ENCODE peak calls at places on chromosomes 13 and 19, in nine cellular contexts. One of them, this sample, is unnamed.

GRCh38 chr13:90447735-90448103 is 899.8 kb upstream of the MIR17HG start:
- DNase-seq in kidney: no peak
- DNase-seq in colonic mucosa: no peak
- DNase-seq in K562: no peak
- DNase-seq in neural progenitor cell: peak; percentile 11
- DNase-seq in fibroblast of lung: peak; percentile 95
- DNase-seq in PC-3: peak; percentile 64
- DNase-seq in endodermal cell: no peak
- DNase-seq in H1: no peak
- DNase-seq in this sample: no peak

GRCh38 chr19:30682576-30683536 is 310.7 kb downstream of the ZNF536 start:
- DNase-seq in fibroblast of lung: peak; percentile 72
- DNase-seq in H1: no peak
- DNase-seq in K562: peak; percentile 82
- DNase-seq in PC-3: peak; percentile 70
- DNase-seq in kidney: peak; percentile 89
- DNase-seq in colonic mucosa: peak; percentile 68
- DNase-seq in neural progenitor cell: peak; percentile 80
- DNase-seq in endodermal cell: peak; percentile 91
- DNase-seq in this sample: peak; percentile 77

GRCh38 chr13:103100795-103101194 is 34.6 kb upstream of the SLC10A2 start:
- DNase-seq in K562: no peak
- DNase-seq in PC-3: no peak
- DNase-seq in endodermal cell: no peak
- DNase-seq in H1: no peak
- DNase-seq in fibroblast of lung: no peak
- DNase-seq in neural progenitor cell: no peak
- DNase-seq in colonic mucosa: no peak
- DNase-seq in kidney: no peak
- DNase-seq in this sample: no peak

GRCh38 chr19:45066921-45067661 is 9.2 kb downstream of the ZNF296 start:
- DNase-seq in PC-3: no peak
- DNase-seq in endodermal cell: peak; percentile 59
- DNase-seq in H1: no peak
- DNase-seq in neural progenitor cell: no peak
- DNase-seq in fibroblast of lung: no peak
- DNase-seq in kidney: no peak
- DNase-seq in K562: no peak
- DNase-seq in colonic mucosa: no peak
- DNase-seq in this sample: no peak

GRCh38 chr19:48330012-48330681 is 4.8 kb downstream of the EMP3 start:
- DNase-seq in kidney: peak; percentile 94
- DNase-seq in colonic mucosa: peak; percentile 88
- DNase-seq in PC-3: no peak
- DNase-seq in K562: no peak
- DNase-seq in fibroblast of lung: peak; percentile 48
- DNase-seq in neural progenitor cell: peak; percentile 93
- DNase-seq in H1: no peak
- DNase-seq in endodermal cell: peak; percentile 94
- DNase-seq in this sample: peak; percentile 97

GRCh38 chr19:2015611-2015950 is at the start of gene BTBD2:
- DNase-seq in endodermal cell: peak; percentile 72
- DNase-seq in colonic mucosa: peak; percentile 71
- DNase-seq in PC-3: peak; percentile 45
- DNase-seq in K562: no peak
- DNase-seq in kidney: peak; percentile 83
- DNase-seq in neural progenitor cell: no peak
- DNase-seq in H1: no peak
- DNase-seq in fibroblast of lung: peak; percentile 84
- DNase-seq in this sample: peak; percentile 90

GRCh38 chr13:110297771-110298170 is 9.2 kb downstream of the COL4A1 start:
- DNase-seq in colonic mucosa: no peak
- DNase-seq in kidney: no peak
- DNase-seq in PC-3: no peak
- DNase-seq in neural progenitor cell: no peak
- DNase-seq in K562: no peak
- DNase-seq in endodermal cell: no peak
- DNase-seq in H1: no peak
- DNase-seq in fibroblast of lung: no peak
- DNase-seq in this sample: no peak

GRCh38 chr19:39937792-39938191 is 3.4 kb upstream of the FCGBP start:
- DNase-seq in endodermal cell: no peak
- DNase-seq in neural progenitor cell: no peak
- DNase-seq in H1: no peak
- DNase-seq in fibroblast of lung: no peak
- DNase-seq in colonic mucosa: no peak
- DNase-seq in PC-3: peak; percentile 2
- DNase-seq in kidney: no peak
- DNase-seq in K562: no peak
- DNase-seq in this sample: no peak

GRCh38 chr13:40963927-40964326 is 55.2 kb downstream of the ELF1 start:
- DNase-seq in PC-3: peak; percentile 74
- DNase-seq in neural progenitor cell: no peak
- DNase-seq in endodermal cell: no peak
- DNase-seq in K562: no peak
- DNase-seq in kidney: no peak
- DNase-seq in colonic mucosa: no peak
- DNase-seq in H1: no peak
- DNase-seq in fibroblast of lung: peak; percentile 62
- DNase-seq in this sample: no peak

GRCh38 chr19:29268721-29269483 is 56.0 kb upstream of the UQCRFS1 start:
- DNase-seq in neural progenitor cell: no peak
- DNase-seq in colonic mucosa: no peak
- DNase-seq in fibroblast of lung: no peak
- DNase-seq in PC-3: no peak
- DNase-seq in H1: no peak
- DNase-seq in K562: no peak
- DNase-seq in endodermal cell: peak; percentile 53
- DNase-seq in kidney: no peak
- DNase-seq in this sample: no peak

GRCh38 chr13:48594080-48594815 is 59.5 kb upstream of the CYSLTR2 start:
- DNase-seq in K562: no peak
- DNase-seq in endodermal cell: peak; percentile 61
- DNase-seq in kidney: no peak
- DNase-seq in fibroblast of lung: no peak
- DNase-seq in H1: no peak
- DNase-seq in neural progenitor cell: peak; percentile 43
- DNase-seq in colonic mucosa: no peak
- DNase-seq in PC-3: no peak
- DNase-seq in this sample: peak; percentile 90

GRCh38 chr13:60990032-60990733 is 425.5 kb downstream of the PCDH20 start:
- DNase-seq in PC-3: peak; percentile 56
- DNase-seq in kidney: no peak
- DNase-seq in neural progenitor cell: peak; percentile 3
- DNase-seq in K562: no peak
- DNase-seq in endodermal cell: peak; percentile 63
- DNase-seq in fibroblast of lung: no peak
- DNase-seq in colonic mucosa: no peak
- DNase-seq in H1: peak; percentile 23
- DNase-seq in this sample: peak; percentile 81

GRCh38 chr13:62779146-62779545 is 1363.5 kb upstream of the PCDH20 start:
- DNase-seq in kidney: no peak
- DNase-seq in K562: no peak
- DNase-seq in fibroblast of lung: no peak
- DNase-seq in H1: no peak
- DNase-seq in PC-3: no peak
- DNase-seq in neural progenitor cell: peak; percentile 53
- DNase-seq in colonic mucosa: no peak
- DNase-seq in endodermal cell: peak; percentile 54
- DNase-seq in this sample: no peak

GRCh38 chr13:51315658-51316057 is 23.8 kb upstream of the SERPINE3 start:
- DNase-seq in K562: no peak
- DNase-seq in endodermal cell: peak; percentile 35
- DNase-seq in H1: no peak
- DNase-seq in colonic mucosa: no peak
- DNase-seq in kidney: no peak
- DNase-seq in neural progenitor cell: peak; percentile 20
- DNase-seq in fibroblast of lung: peak; percentile 46
- DNase-seq in PC-3: no peak
- DNase-seq in this sample: no peak

GRCh38 chr13:100506600-100507422 is 81.8 kb downstream of the GGACT start:
- DNase-seq in colonic mucosa: no peak
- DNase-seq in PC-3: no peak
- DNase-seq in neural progenitor cell: no peak
- DNase-seq in H1: no peak
- DNase-seq in fibroblast of lung: no peak
- DNase-seq in kidney: no peak
- DNase-seq in endodermal cell: no peak
- DNase-seq in K562: no peak
- DNase-seq in this sample: no peak

GRCh38 chr13:38602261-38602660 is 84.6 kb upstream of the FREM2 start:
- DNase-seq in H1: no peak
- DNase-seq in PC-3: peak; percentile 33
- DNase-seq in kidney: no peak
- DNase-seq in colonic mucosa: no peak
- DNase-seq in endodermal cell: no peak
- DNase-seq in fibroblast of lung: peak; percentile 23
- DNase-seq in K562: peak; percentile 43
- DNase-seq in neural progenitor cell: no peak
- DNase-seq in this sample: no peak

GRCh38 chr19:46981296-46981695 is 38.3 kb upstream of the NPAS1 start:
- DNase-seq in H1: no peak
- DNase-seq in endodermal cell: no peak
- DNase-seq in PC-3: no peak
- DNase-seq in kidney: no peak
- DNase-seq in neural progenitor cell: no peak
- DNase-seq in colonic mucosa: no peak
- DNase-seq in fibroblast of lung: no peak
- DNase-seq in K562: no peak
- DNase-seq in this sample: no peak

GRCh38 chr19:44745386-44745831 is 3.1 kb upstream of the BCL3 start:
- DNase-seq in neural progenitor cell: peak; percentile 22
- DNase-seq in colonic mucosa: peak; percentile 89
- DNase-seq in H1: no peak
- DNase-seq in kidney: peak; percentile 94
- DNase-seq in endodermal cell: peak; percentile 69
- DNase-seq in PC-3: peak; percentile 30
- DNase-seq in fibroblast of lung: peak; percentile 82
- DNase-seq in K562: no peak
- DNase-seq in this sample: no peak

GRCh38 chr19:53537126-53537522 is 821 bp upstream of the ZNF331 start:
- DNase-seq in PC-3: no peak
- DNase-seq in fibroblast of lung: no peak
- DNase-seq in colonic mucosa: no peak
- DNase-seq in kidney: no peak
- DNase-seq in endodermal cell: no peak
- DNase-seq in K562: no peak
- DNase-seq in neural progenitor cell: no peak
- DNase-seq in H1: no peak
- DNase-seq in this sample: no peak

GRCh38 chr13:108508263-108508662 is 121.1 kb upstream of the MYO16 start:
- DNase-seq in colonic mucosa: no peak
- DNase-seq in PC-3: peak; percentile 15
- DNase-seq in H1: no peak
- DNase-seq in K562: no peak
- DNase-seq in kidney: no peak
- DNase-seq in fibroblast of lung: peak; percentile 23
- DNase-seq in neural progenitor cell: peak; percentile 77
- DNase-seq in endodermal cell: peak; percentile 65
- DNase-seq in this sample: no peak

GRCh38 chr13:109938255-109938936 is 152.0 kb upstream of the IRS2 start:
- DNase-seq in K562: no peak
- DNase-seq in fibroblast of lung: peak; percentile 87
- DNase-seq in colonic mucosa: no peak
- DNase-seq in PC-3: peak; percentile 65
- DNase-seq in H1: no peak
- DNase-seq in neural progenitor cell: no peak
- DNase-seq in endodermal cell: no peak
- DNase-seq in kidney: no peak
- DNase-seq in this sample: no peak

GRCh38 chr13:45068036-45069001 is 52.0 kb upstream of the GTF2F2 start:
- DNase-seq in K562: no peak
- DNase-seq in kidney: no peak
- DNase-seq in H1: no peak
- DNase-seq in neural progenitor cell: no peak
- DNase-seq in fibroblast of lung: no peak
- DNase-seq in PC-3: no peak
- DNase-seq in colonic mucosa: no peak
- DNase-seq in endodermal cell: no peak
- DNase-seq in this sample: no peak

GRCh38 chr19:17128820-17129219 is 53.2 kb downstream of the MYO9B start:
- DNase-seq in neural progenitor cell: no peak
- DNase-seq in kidney: no peak
- DNase-seq in endodermal cell: no peak
- DNase-seq in colonic mucosa: no peak
- DNase-seq in PC-3: no peak
- DNase-seq in H1: no peak
- DNase-seq in fibroblast of lung: no peak
- DNase-seq in K562: no peak
- DNase-seq in this sample: no peak
- H3K9ac ChIP-seq in neural progenitor cell: no peak overlapping the region
- H3K9ac ChIP-seq in kidney: no peak overlapping the region
- H3K9ac ChIP-seq in endodermal cell: no peak overlapping the region
- H3K9ac ChIP-seq in colonic mucosa: no peak overlapping the region
- H3K9ac ChIP-seq in PC-3: no peak overlapping the region
- H3K9ac ChIP-seq in H1: no peak overlapping the region
- H3K9ac ChIP-seq in fibroblast of lung: no peak overlapping the region
- H3K9ac ChIP-seq in K562: no peak overlapping the region
- H3K9ac ChIP-seq in this sample: no peak overlapping the region

DNA sequence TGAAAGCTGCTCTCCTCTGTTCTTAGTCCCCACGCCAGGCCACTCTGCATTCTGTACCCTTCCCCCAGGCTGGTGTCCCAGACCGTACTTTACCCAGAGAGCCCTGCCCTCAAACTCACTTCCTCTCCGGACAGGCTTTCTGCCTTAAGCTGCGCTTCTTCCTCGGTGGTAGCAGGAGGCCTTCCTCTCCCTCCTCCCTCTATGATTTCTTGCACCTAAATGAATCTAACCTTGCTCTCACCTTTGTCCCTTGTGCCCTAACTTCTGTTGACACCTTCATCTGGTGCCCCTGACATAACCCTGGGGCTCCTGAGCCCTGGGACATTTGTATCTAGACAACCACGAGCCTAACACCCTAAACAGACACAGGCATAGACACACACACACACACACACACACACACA is 29.6 kb upstream of the CEACAM21 start:
- DNase-seq in H1: no peak
- DNase-seq in PC-3: no peak
- DNase-seq in colonic mucosa: no peak
- DNase-seq in neural progenitor cell: no peak
- DNase-seq in fibroblast of lung: no peak
- DNase-seq in endodermal cell: no peak
- DNase-seq in kidney: no peak
- DNase-seq in K562: no peak
- DNase-seq in this sample: no peak
- H3K9ac ChIP-seq in H1: no peak overlapping the region
- H3K9ac ChIP-seq in PC-3: no peak overlapping the region
- H3K9ac ChIP-seq in colonic mucosa: peak overlapping the region; percentile 35
- H3K9ac ChIP-seq in neural progenitor cell: no peak overlapping the region
- H3K9ac ChIP-seq in fibroblast of lung: no peak overlapping the region
- H3K9ac ChIP-seq in endodermal cell: no peak overlapping the region
- H3K9ac ChIP-seq in kidney: no peak overlapping the region
- H3K9ac ChIP-seq in K562: no peak overlapping the region
- H3K9ac ChIP-seq in this sample: no peak overlapping the region

GRCh38 chr19:27746691-27747380 is 1466.1 kb downstream of the UQCRFS1 start:
- DNase-seq in PC-3: peak; percentile 12
- DNase-seq in K562: peak; percentile 8
- DNase-seq in endodermal cell: peak; percentile 87
- DNase-seq in kidney: peak; percentile 65
- DNase-seq in fibroblast of lung: peak; percentile 38
- DNase-seq in neural progenitor cell: peak; percentile 66
- DNase-seq in colonic mucosa: peak; percentile 17
- DNase-seq in H1: peak; percentile 25
- DNase-seq in this sample: no peak
- H3K9ac ChIP-seq in PC-3: no peak overlapping the region
- H3K9ac ChIP-seq in K562: no peak overlapping the region
- H3K9ac ChIP-seq in endodermal cell: no peak overlapping the region
- H3K9ac ChIP-seq in kidney: no peak overlapping the region
- H3K9ac ChIP-seq in fibroblast of lung: no peak overlapping the region
- H3K9ac ChIP-seq in neural progenitor cell: no peak overlapping the region
- H3K9ac ChIP-seq in colonic mucosa: no peak overlapping the region
- H3K9ac ChIP-seq in H1: no peak overlapping the region
- H3K9ac ChIP-seq in this sample: no peak overlapping the region

GRCh38 chr19:6464070-6464873 is at the start of gene CRB3:
- DNase-seq in K562: no peak
- DNase-seq in PC-3: peak; percentile 93
- DNase-seq in neural progenitor cell: peak; percentile 53
- DNase-seq in colonic mucosa: peak; percentile 99
- DNase-seq in kidney: peak; percentile 96
- DNase-seq in H1: peak; percentile 80
- DNase-seq in fibroblast of lung: no peak
- DNase-seq in endodermal cell: peak; percentile 99
- DNase-seq in this sample: no peak
- H3K9ac ChIP-seq in K562: no peak within 1 kb of the TSS
- H3K9ac ChIP-seq in PC-3: peak within 1 kb of the TSS; percentile 71
- H3K9ac ChIP-seq in neural progenitor cell: no peak within 1 kb of the TSS
- H3K9ac ChIP-seq in colonic mucosa: peak within 1 kb of the TSS; percentile 87
- H3K9ac ChIP-seq in kidney: peak within 1 kb of the TSS; percentile 81
- H3K9ac ChIP-seq in H1: peak within 1 kb of the TSS; percentile 61
- H3K9ac ChIP-seq in fibroblast of lung: no peak within 1 kb of the TSS
- H3K9ac ChIP-seq in endodermal cell: peak within 1 kb of the TSS; percentile 49
- H3K9ac ChIP-seq in this sample: no peak within 1 kb of the TSS

This sample was measured in Karpas-422.